ENCODE peak calls at places on chromosome 18, in six cellular contexts. J is H9, H is mesenchymal stem cell, F is IMR-90, R is H1, K is neuronal stem cell. G is an unnamed sample.

GRCh38 chr18:63346031-63346430 is 21.0 kb downstream of the KDSR start:
- DNase-seq in K (no peak), J (no peak), F (no peak), R (no peak), H (no peak), G (no peak)

GRCh38 chr18:69956655-69957054 is 9.0 kb upstream of the CD226 start:
- DNase-seq in R (no peak), H (no peak), J (no peak), F (no peak), K (no peak), G (no peak)

GRCh38 chr18:24731981-24732380 is 271.5 kb downstream of the HRH4 start:
- DNase-seq in K (no peak), H (no peak), F (peak), R (no peak), J (peak), G (no peak)

GRCh38 chr18:47772374-47773248 is 157.8 kb downstream of the SMAD2 start:
- DNase-seq in F (peak), J (peak), R (peak), K (peak), H (peak), G (peak)

GRCh38 chr18:22711381-22711717 is 221.8 kb upstream of the RBBP8 start:
- DNase-seq in K (no peak), F (no peak), R (no peak), J (no peak), H (no peak), G (no peak)

GRCh38 chr18:23964282-23965238 is 50.0 kb upstream of the TTC39C start:
- DNase-seq in R (peak), K (no peak), J (no peak), F (no peak), H (no peak), G (no peak)

GRCh38 chr18:35024965-35025364 is 16.2 kb upstream of the MAPRE2 start:
- DNase-seq in J (no peak), K (no peak), F (peak), R (no peak), H (peak), G (no peak)

GRCh38 chr18:31102020-31102684 is at the start of gene DSC2:
- DNase-seq in H (peak), F (no peak), R (peak), K (peak), J (peak), G (peak)

GRCh38 chr18:34219651-34220050 is 5.1 kb downstream of the NOL4 start:
- DNase-seq in H (no peak), K (no peak), J (no peak), R (no peak), F (no peak), G (no peak)

GRCh38 chr18:55462652-55463051 is 125.3 kb downstream of the TCF4 start:
- DNase-seq in R (no peak), F (no peak), H (no peak), J (no peak), K (no peak), G (no peak)

GRCh38 chr18:25595274-25595673 is 243.3 kb upstream of the ZNF521 start:
- DNase-seq in J (no peak), R (no peak), F (no peak), K (no peak), H (no peak), G (no peak)

GRCh38 chr18:35618703-35619102 is 37.2 kb downstream of the GALNT1 start:
- DNase-seq in F (peak), K (peak), H (peak), R (no peak), J (no peak), G (no peak)

GRCh38 chr18:55539240-55539639 is 48.8 kb downstream of the TCF4 start:
- DNase-seq in F (peak), H (no peak), K (no peak), R (no peak), J (no peak), G (no peak)

GRCh38 chr18:50949185-50949584 is 18.7 kb upstream of the ELAC1 start:
- DNase-seq in H (no peak), F (no peak), J (no peak), K (no peak), R (no peak), G (no peak)

GRCh38 chr18:67875936-67876335 is 359.4 kb upstream of the DSEL start:
- DNase-seq in K (no peak), F (peak), H (peak), R (no peak), J (no peak), G (no peak)

GRCh38 chr18:76504749-76505148 is 9.7 kb upstream of the ZNF516 start:
- DNase-seq in H (no peak), K (no peak), J (no peak), R (no peak), F (no peak), G (no peak)

GRCh38 chr18:11669271-11669947 is 19.7 kb upstream of the GNAL start:
- DNase-seq in K (no peak), R (no peak), H (no peak), J (peak), F (no peak), G (no peak)

GRCh38 chr18:14970027-14970426 is 222.1 kb downstream of the ANKRD30B start:
- DNase-seq in K (no peak), J (no peak), R (no peak), H (no peak), F (no peak), G (no peak)

GRCh38 chr18:45282101-45282812 is 333.0 kb upstream of the SLC14A2 start:
- DNase-seq in R (no peak), F (no peak), J (no peak), H (no peak), K (no peak), G (no peak)

GRCh38 chr18:34837769-34838194 is 127.7 kb downstream of the DTNA start:
- DNase-seq in F (peak), H (peak), R (no peak), K (no peak), J (no peak), G (no peak)

GRCh38 chr18:22930089-22930713 is 2.9 kb upstream of the RBBP8 start:
- DNase-seq in K (peak), H (peak), R (peak), J (peak), F (peak), G (peak)

GRCh38 chr18:41761329-41762028 is 193.6 kb upstream of the PIK3C3 start:
- DNase-seq in R (no peak), H (peak), F (peak), K (no peak), J (no peak), G (peak)

GRCh38 chr18:74665905-74666304 is 68.2 kb downstream of the ZNF407 start:
- DNase-seq in F (no peak), R (no peak), J (no peak), H (no peak), K (no peak), G (no peak)

GRCh38 chr18:54825626-54826344 is 2.5 kb upstream of the RAB27B start:
- DNase-seq in H (no peak), J (no peak), K (no peak), R (no peak), F (no peak), G (no peak)

GRCh38 chr18:30527226-30527625 is 515.3 kb downstream of the DSC3 start:
- DNase-seq in H (no peak), F (no peak), J (no peak), R (no peak), K (peak), G (no peak)

GRCh38 chr18:77127769-77128671 is 4.6 kb downstream of the MBP start:
- DNase-seq in R (no peak), H (peak), F (peak), K (no peak), J (no peak), G (no peak)

GRCh38 chr18:77056399-77057015 is 76.1 kb downstream of the MBP start:
- DNase-seq in J (no peak), H (peak), F (no peak), R (no peak), K (no peak), G (no peak)

GRCh38 chr18:13412901-13413300 is 194.3 kb downstream of the LDLRAD4 start:
- DNase-seq in H (no peak), F (no peak), J (no peak), K (no peak), R (no peak), G (no peak)

GRCh38 chr18:69992776-69993175 is 45.1 kb upstream of the CD226 start:
- DNase-seq in H (no peak), K (no peak), F (peak), R (no peak), J (no peak), G (no peak)

DNA sequence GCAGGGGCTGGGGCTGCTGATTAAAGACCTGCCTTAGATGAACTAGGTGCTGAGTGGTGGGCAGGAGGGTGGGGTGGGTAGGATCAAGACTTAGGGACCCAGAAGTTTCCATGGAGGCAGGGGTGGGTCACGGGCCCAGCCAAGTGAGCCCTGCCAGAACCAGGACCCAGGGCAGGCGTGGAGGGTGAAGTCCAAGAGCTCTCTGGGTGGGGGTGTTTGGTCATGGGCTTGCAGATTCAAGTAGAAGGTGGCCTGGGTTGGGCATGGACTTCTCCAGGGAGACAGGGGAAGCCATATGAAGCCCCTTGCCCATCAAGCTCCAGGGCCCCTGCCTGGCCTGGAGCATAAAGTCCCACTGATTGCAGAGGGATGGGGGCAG is 168.8 kb downstream of the SMAD7 start:
- DNase-seq in H (no peak), F (no peak), J (no peak), K (no peak), R (no peak), G (no peak)
- H2BK5ac ChIP-seq in H (no peak), F (peak), J (no peak), K (no peak), R (no peak), G (peak)

GRCh38 chr18:37567061-37567993 is 1.7 kb upstream of the CELF4 start:
- DNase-seq in K (no peak), H (no peak), R (no peak), F (no peak), J (no peak), G (no peak)
- H2AFZ ChIP-seq in K (peak), H (no peak), R (no peak), F (peak), J (no peak), G (no peak)

GRCh38 chr18:49020621-49021021 is 69.9 kb upstream of the SMAD7 start:
- DNase-seq in J (peak), F (peak), K (no peak), H (peak), R (peak), G (no peak)
- H2BK5ac ChIP-seq in J (no peak), F (no peak), K (peak), H (no peak), R (no peak), G (peak)

DNA sequence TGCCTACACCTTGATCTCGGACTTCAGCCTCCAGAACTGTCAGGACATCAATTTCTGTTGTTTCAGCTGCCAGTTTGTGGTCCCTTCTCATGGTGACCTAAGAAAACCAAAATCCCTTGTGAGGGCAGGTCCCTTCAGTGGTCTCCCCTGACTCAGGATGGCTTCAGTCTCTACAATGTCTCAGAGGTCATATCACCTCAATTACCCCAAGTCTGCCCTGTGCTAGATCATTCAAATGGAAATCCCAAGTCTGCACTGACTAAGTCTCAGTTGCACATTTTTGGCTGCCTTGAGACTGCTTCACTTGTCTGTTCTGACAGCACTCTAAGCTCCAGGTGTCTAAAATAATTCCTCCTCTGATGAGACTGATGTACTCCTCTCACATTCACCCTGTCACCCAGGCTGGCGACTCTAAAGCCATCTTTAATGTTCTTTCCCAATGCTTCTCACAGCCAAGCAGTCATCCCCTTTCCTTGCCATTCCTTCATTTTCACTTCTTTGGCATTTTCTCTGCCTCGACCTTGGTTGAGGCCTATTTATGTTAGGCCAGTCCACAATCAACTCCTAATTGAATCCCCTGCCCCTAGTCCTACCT is 470.8 kb downstream of the DLGAP1 start:
- DNase-seq in K (no peak), R (no peak), F (no peak), J (no peak), H (no peak), G (no peak)
- H2AFZ ChIP-seq in K (no peak), R (no peak), F (peak), J (no peak), H (no peak), G (no peak)

GRCh38 chr18:812673-813404 is 797 bp upstream of the YES1 start:
- DNase-seq in J (peak), K (no peak), R (peak), F (peak), H (peak), G (peak)
- H2BK5ac ChIP-seq in J (peak), K (peak), R (peak), F (peak), H (no peak), G (peak)

DNA sequence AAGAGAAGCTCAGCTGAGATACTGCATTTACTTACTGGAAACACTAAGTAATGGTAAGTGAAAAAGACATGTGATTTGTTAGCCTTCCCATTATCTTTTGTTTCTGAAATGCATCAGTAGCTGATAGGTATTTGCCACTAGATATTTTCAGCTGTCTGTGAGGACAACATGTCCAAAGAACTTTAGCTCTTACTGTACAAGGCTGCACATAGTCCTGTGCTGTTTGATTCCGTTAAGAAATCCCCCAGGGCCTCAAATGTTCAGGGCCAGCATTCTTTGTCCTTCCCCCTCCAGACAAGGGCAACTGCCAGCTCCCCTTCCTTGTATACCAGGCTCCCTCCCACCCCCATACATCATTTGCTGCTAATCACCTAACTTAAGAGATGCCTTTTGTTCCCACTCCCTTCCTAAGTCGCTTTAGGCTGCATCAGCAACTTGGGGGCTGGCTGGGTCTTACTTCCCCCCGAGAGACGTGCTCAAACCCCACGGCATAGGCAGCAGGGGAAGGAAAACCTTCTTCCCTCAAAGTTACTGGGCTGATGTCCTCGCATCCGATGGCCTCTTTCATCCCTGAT is 138.7 kb downstream of the CDH20 start:
- DNase-seq in J (no peak), F (no peak), R (no peak), K (peak), H (no peak), G (no peak)
- H2AFZ ChIP-seq in J (peak), F (peak), R (peak), K (peak), H (no peak), G (no peak)

GRCh38 chr18:3597159-3597977 is 147.4 kb downstream of the TGIF1 start:
- DNase-seq in J (no peak), R (no peak), H (peak), F (peak), K (no peak), G (no peak)

GRCh38 chr18:3594760-3595241 is 144.8 kb downstream of the TGIF1 start:
- DNase-seq in J (no peak), F (peak), H (peak), R (no peak), K (no peak), G (peak)

GRCh38 chr18:3593904-3594759 is 144.2 kb downstream of the TGIF1 start:
- DNase-seq in K (peak), J (peak), R (peak), F (peak), H (peak), G (peak)

GRCh38 chr18:3596324-3597158 is 146.6 kb downstream of the TGIF1 start:
- DNase-seq in H (peak), J (peak), R (no peak), F (peak), K (no peak), G (peak)

DNA sequence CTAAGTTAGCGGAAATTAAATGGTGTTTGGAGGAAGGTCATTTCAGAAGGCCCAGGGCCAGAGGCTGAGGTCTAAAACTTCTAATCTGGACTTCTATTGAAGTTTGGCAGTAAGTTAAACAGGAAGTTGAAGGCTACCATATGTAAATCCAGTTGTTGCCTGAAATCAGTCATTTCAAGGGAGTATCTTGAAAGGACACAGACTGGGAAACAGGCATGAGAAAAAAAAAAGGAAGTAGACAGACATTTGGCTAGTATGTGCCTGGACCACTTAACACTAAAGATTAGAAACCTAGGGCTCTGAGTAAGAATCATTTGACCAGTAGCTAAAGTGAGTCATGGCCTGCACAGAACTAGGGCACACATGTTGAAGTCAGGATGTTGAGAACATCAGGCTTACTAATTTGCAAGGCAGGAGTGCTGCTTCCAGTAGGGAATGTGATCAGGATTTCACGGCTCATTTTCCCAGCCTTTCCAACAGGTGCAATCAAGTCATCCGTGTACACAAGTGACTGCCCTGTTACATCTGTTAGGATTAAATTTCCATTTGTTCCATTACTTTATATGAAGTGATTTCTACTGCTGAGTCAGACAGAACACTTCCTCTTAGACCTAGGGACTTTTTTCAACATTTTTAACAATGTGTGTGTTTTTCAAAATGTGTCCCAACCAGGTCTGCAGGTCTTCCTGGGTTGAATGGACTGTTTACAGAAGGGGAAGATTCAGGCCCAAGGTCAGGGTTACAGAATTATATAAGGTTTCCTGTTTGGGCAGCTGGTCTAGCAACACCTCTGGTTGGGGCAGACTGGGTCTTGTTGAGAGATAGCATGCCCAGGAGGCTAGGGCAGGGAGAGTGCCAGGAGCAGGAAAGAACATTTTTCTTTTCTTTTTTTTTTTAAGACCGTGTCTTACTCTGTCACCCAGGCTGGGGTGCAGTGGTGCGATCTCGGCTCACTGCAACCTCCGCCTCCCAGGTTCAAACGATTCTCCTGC is 145.6 kb downstream of the TGIF1 start:
- DNase-seq in F (peak), J (no peak), K (no peak), R (no peak), H (peak), G (peak)
- H2BK5ac ChIP-seq in F (peak), J (no peak), K (no peak), R (peak), H (peak), G (peak)

GRCh38 chr18:59063912-59064311 is 75.8 kb upstream of the SEC11C start:
- DNase-seq in H (peak), F (no peak), J (no peak), K (no peak), R (no peak), G (no peak)
- H2AFZ ChIP-seq in H (no peak), F (no peak), J (no peak), K (no peak), R (no peak), G (no peak)

GRCh38 chr18:10402876-10403559 is 51.4 kb upstream of the APCDD1 start:
- DNase-seq in H (no peak), J (no peak), R (no peak), F (no peak), K (no peak), G (no peak)
- H2BK5ac ChIP-seq in H (no peak), J (no peak), R (no peak), F (no peak), K (no peak), G (no peak)